ENCODE peak calls at places on chromosomes 5 and 9, in six cellular contexts. Q is neural progenitor cell, K is mesendoderm, H is IMR-90, R is Karpas-422, D is PC-3. T is an unnamed sample.

GRCh38 chr5:26245327-26245726 is 793.1 kb downstream of the CDH9 start:
- DNase-seq in Q (no peak), K (no peak), H (no peak), R (no peak), D (peak; percentile 30), T (no peak)

GRCh38 chr5:95955996-95956899 is 5.4 kb downstream of the ELL2 start:
- DNase-seq in Q (no peak), K (no peak), H (no peak), R (no peak), D (no peak), T (peak; percentile 61)

GRCh38 chr5:9099681-9100080 is 446.2 kb downstream of the SEMA5A start:
- DNase-seq in Q (peak; percentile 25), K (peak; percentile 22), H (no peak), R (no peak), D (peak; percentile 35), T (no peak)

GRCh38 chr9:99966720-99967119 is 60.3 kb downstream of the STX17 start:
- DNase-seq in Q (peak; percentile 51), K (peak; percentile 95), H (peak; percentile 33), R (no peak), D (peak; percentile 64), T (peak; percentile 53)

GRCh38 chr5:34586117-34586885 is 69.8 kb upstream of the RAI14 start:
- DNase-seq in Q (no peak), K (no peak), H (peak; percentile 97), R (no peak), D (peak; percentile 97), T (peak; percentile 94)

GRCh38 chr5:150529555-150529954 is 21.6 kb downstream of the NDST1 start:
- DNase-seq in Q (peak; percentile 66), K (peak; percentile 91), H (no peak), R (no peak), D (no peak), T (no peak)

GRCh38 chr5:669111-669841 is 23.9 kb downstream of the TPPP start:
- DNase-seq in Q (peak; percentile 68), K (peak; percentile 49), H (no peak), R (peak; percentile 68), D (no peak), T (peak; percentile 35)

GRCh38 chr9:72997387-72997995 is 44.6 kb upstream of the ALDH1A1 start:
- DNase-seq in Q (no peak), K (no peak), H (no peak), R (no peak), D (no peak), T (no peak)

GRCh38 chr9:83346655-83347393 is 191.4 kb downstream of the FRMD3 start:
- DNase-seq in Q (no peak), K (no peak), H (no peak), R (no peak), D (no peak), T (no peak)

GRCh38 chr5:141871870-141872269 is 6.3 kb downstream of the PCDH1 start:
- DNase-seq in Q (peak; percentile 36), K (no peak), H (no peak), R (no peak), D (no peak), T (no peak)

GRCh38 chr5:103060414-103060954 is 59.5 kb downstream of the GIN1 start:
- DNase-seq in Q (no peak), K (no peak), H (no peak), R (no peak), D (peak; percentile 32), T (no peak)

GRCh38 chr5:128199104-128199503 is 115.5 kb downstream of the SLC12A2 start:
- DNase-seq in Q (no peak), K (no peak), H (peak; percentile 76), R (no peak), D (peak; percentile 90), T (peak; percentile 87)

GRCh38 chr5:125750538-125751186 is 672.5 kb upstream of the GRAMD2B start:
- DNase-seq in Q (no peak), K (no peak), H (no peak), R (no peak), D (peak; percentile 34), T (peak; percentile 15)

GRCh38 chr9:20292002-20292401 is 330.3 kb downstream of the MLLT3 start:
- DNase-seq in Q (no peak), K (peak; percentile 81), H (peak; percentile 72), R (no peak), D (no peak), T (peak; percentile 64)

GRCh38 chr9:69193685-69194032 is 19.6 kb downstream of the TJP2 start:
- DNase-seq in Q (peak; percentile 48), K (peak; percentile 65), H (no peak), R (no peak), D (peak; percentile 44), T (no peak)

GRCh38 chr5:131671994-131672655 is 37.1 kb upstream of the RAPGEF6 start:
- DNase-seq in Q (peak; percentile 3), K (peak; percentile 51), H (peak; percentile 95), R (no peak), D (peak; percentile 5), T (peak; percentile 96)

GRCh38 chr5:67010684-67011409 is 185.8 kb downstream of the CD180 start:
- DNase-seq in Q (no peak), K (no peak), H (peak; percentile 94), R (no peak), D (peak; percentile 94), T (peak; percentile 96)

GRCh38 chr9:85639675-85640186 is 102.0 kb downstream of the AGTPBP1 start:
- DNase-seq in Q (no peak), K (no peak), H (no peak), R (no peak), D (no peak), T (no peak)

DNA sequence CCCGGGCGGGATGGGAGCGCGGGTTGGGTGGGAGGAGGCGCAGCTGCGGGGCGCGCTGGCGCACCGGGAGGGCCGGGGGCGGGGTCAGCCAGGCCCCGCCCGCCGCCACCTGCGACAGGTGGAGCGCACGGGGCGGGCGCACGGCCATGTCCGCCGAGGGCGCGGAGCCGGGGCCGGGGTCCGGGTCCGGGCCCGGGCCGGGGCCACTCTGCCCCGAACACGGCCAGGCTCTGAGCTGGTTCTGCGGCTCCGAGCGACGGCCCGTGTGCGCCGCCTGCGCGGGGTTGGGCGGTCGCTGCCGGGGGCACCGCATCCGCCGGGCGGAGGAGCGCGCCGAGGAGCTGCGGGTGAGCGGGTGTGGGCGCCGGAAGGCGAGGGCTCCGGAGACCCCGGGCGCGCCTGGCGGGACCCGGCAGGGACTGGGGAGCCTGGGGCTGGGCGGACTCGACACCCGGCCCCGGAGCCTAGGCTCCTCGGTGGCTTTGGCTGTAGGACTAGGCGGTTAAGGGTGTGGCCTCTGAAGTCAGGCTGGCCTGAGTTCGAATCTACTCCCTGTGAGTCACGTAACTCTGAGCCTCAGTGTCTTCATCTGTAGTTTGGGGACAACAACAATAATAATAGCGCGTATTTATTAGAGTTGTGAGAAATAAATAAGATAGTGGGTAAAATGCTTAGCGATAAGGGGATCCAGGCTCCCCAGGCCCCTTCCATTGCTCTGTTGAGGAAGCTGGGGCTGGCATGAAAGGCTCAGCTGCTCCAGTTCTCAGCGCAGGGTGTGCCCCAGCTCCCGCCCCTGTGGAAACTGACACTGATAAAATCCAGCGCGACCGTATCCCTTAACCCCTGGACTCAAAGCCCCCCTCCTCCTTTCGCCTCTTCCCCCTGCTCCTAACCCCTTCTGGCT is at the start of gene BSPRY:
- DNase-seq in Q (peak; percentile 66), K (no peak), H (no peak), R (no peak), D (peak; percentile 60), T (no peak)
- H3K9ac ChIP-seq in Q (no peak within 1 kb of the TSS), K (no peak within 1 kb of the TSS), H (no peak within 1 kb of the TSS), R (no peak within 1 kb of the TSS), D (peak within 1 kb of the TSS; percentile 37), T (no peak within 1 kb of the TSS)

GRCh38 chr5:115842952-115843351 is 1.2 kb downstream of the AP3S1 start:
- DNase-seq in Q (no peak), K (no peak), H (no peak), R (peak; percentile 60), D (no peak), T (no peak)

GRCh38 chr5:115843444-115844130 is 1.9 kb downstream of the AP3S1 start:
- DNase-seq in Q (no peak), K (no peak), H (no peak), R (peak; percentile 53), D (no peak), T (no peak)

GRCh38 chr5:115840825-115841224 is 540 bp downstream of the ATG12 start:
- DNase-seq in Q (no peak), K (no peak), H (no peak), R (no peak), D (no peak), T (no peak)

GRCh38 chr5:115842089-115842881 is 550 bp downstream of the AP3S1 start:
- DNase-seq in Q (peak; percentile 87), K (no peak), H (no peak), R (peak; percentile 76), D (peak; percentile 54), T (peak; percentile 45)

GRCh38 chr5:115841382-115842088 is at the start of the genes AP3S1 and ATG12:
- DNase-seq in Q (peak; percentile 93), K (peak; percentile 97), H (peak; percentile 91), R (peak; percentile 98), D (peak; percentile 87), T (peak; percentile 89)
- H3K4me1 ChIP-seq in Q (peaks cover 19% of the 10 kb centered on the region), K (peaks cover 2% of the 10 kb centered on the region), H (peaks cover 5% of the 10 kb centered on the region), R (peaks cover 58% of the 10 kb centered on the region), D (peaks cover 26% of the 10 kb centered on the region), T (no peaks in the 10 kb centered on the region)

DNA sequence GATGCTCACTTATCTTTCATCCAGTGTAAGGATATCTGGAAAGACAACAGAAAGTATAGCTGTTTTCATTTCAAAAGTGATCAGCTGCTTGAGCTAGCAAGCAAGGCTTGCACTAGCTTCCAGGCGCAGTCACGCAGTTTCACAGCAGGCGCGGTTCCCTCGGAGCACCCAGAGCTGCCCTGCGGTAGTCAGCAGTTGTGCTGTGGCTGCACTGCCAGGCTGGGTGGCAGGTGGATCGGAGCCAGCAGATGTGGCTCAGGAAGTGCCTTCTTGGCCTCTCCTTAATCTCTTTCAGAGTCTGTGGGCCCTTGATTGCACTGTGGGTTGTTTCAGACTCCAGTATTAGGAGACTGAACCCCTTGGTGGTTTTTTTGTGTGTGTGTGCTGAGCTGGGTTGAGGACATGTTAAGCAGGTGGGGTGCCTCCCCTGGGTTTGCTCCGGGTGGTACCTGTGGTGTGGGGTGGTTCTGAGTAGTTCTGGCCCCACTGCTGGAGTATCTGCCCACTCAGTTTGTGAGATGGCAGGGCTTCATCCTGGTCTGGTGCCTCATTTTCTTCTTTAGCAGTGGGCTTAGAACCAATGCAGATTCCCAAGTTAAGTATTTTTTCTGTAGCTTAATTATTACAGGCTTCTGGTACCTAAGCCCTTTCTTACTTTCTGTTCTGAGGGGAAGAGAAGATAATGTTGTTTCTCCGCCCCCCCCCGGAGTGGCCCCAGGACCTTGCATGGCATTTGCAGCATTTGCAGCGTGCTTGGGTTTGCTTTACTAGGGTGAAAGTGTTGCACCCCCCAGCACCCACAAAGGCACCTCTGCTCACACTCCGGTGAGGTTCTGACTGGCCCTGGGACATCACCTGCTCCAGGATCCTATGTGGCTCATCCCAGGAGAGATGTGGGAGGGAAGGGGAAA is 16.4 kb downstream of the TENT4A start:
- DNase-seq in Q (no peak), K (no peak), H (no peak), R (no peak), D (no peak), T (no peak)
- H3K9ac ChIP-seq in Q (no peak overlapping the region), K (no peak overlapping the region), H (no peak overlapping the region), R (no peak overlapping the region), D (no peak overlapping the region), T (no peak overlapping the region)

GRCh38 chr5:88675758-88676636 is 207.0 kb downstream of the MEF2C start:
- DNase-seq in Q (peak; percentile 53), K (peak; percentile 93), H (peak; percentile 58), R (peak; percentile 97), D (no peak), T (peak; percentile 98)

GRCh38 chr5:88677502-88677901 is 205.5 kb downstream of the MEF2C start:
- DNase-seq in Q (no peak), K (no peak), H (no peak), R (no peak), D (no peak), T (no peak)

GRCh38 chr5:88677943-88678779 is 204.8 kb downstream of the MEF2C start:
- DNase-seq in Q (peak; percentile 71), K (no peak), H (no peak), R (no peak), D (no peak), T (no peak)

GRCh38 chr5:88675159-88675757 is 207.7 kb downstream of the MEF2C start:
- DNase-seq in Q (no peak), K (no peak), H (no peak), R (peak; percentile 82), D (no peak), T (peak; percentile 72)

GRCh38 chr5:88676637-88677481 is 206.1 kb downstream of the MEF2C start:
- DNase-seq in Q (no peak), K (no peak), H (no peak), R (no peak), D (no peak), T (peak; percentile 15)
- H3K4me1 ChIP-seq in Q (peaks cover 11% of the 10 kb centered on the region), K (peaks cover 2% of the 10 kb centered on the region), H (no peaks in the 10 kb centered on the region), R (peaks cover 57% of the 10 kb centered on the region), D (peaks cover 6% of the 10 kb centered on the region), T (peaks cover 35% of the 10 kb centered on the region)